ENCODE peak calls at places on chromosomes 13 and 19, in eight cellular contexts. X, M, L, K, N, S, I and U are unnamed samples.

GRCh38 chr13:38687246-38688229 is 661 bp downstream of the FREM2 start:
- DNase-seq in X (no peak), M (no peak), L (no peak), K (peak; percentile 53), N (no peak), S (no peak), I (peak; percentile 69), U (no peak)

GRCh38 chr13:44574466-44574855 is 1.7 kb downstream of the TSC22D1 start:
- DNase-seq in X (no peak), M (no peak), L (no peak), K (no peak), N (no peak), S (no peak), I (no peak), U (peak; percentile 19)

GRCh38 chr19:32406161-32407003 is 812 bp downstream of the DPY19L3 start:
- DNase-seq in X (no peak), M (no peak), L (no peak), K (no peak), N (no peak), S (no peak), I (no peak), U (peak; percentile 9)

GRCh38 chr19:49907745-49908446 is 11.2 kb upstream of the IL4I1 start:
- DNase-seq in X (no peak), M (no peak), L (no peak), K (no peak), N (no peak), S (no peak), I (no peak), U (no peak)

GRCh38 chr19:36916991-36917390 is 859 bp downstream of the ZNF568 start:
- DNase-seq in X (no peak), M (peak; percentile 23), L (no peak), K (no peak), N (no peak), S (no peak), I (no peak), U (peak; percentile 38)

GRCh38 chr13:28411859-28412353 is 83.0 kb downstream of the FLT1 start:
- DNase-seq in X (no peak), M (no peak), L (no peak), K (peak; percentile 7), N (no peak), S (no peak), I (no peak), U (no peak)

GRCh38 chr19:45564131-45564780 is 20.3 kb downstream of the OPA3 start:
- DNase-seq in X (no peak), M (no peak), L (no peak), K (no peak), N (no peak), S (no peak), I (no peak), U (no peak)

GRCh38 chr19:38422405-38422804 is 3.6 kb downstream of the RASGRP4 start:
- DNase-seq in X (no peak), M (no peak), L (no peak), K (no peak), N (no peak), S (no peak), I (no peak), U (no peak)

GRCh38 chr19:5308471-5309437 is 31.9 kb downstream of the PTPRS start:
- DNase-seq in X (no peak), M (peak; percentile 84), L (no peak), K (peak; percentile 38), N (peak; percentile 92), S (peak; percentile 29), I (no peak), U (peak; percentile 86)

GRCh38 chr13:30382836-30383525 is 39.3 kb upstream of the UBE2L5 start:
- DNase-seq in X (no peak), M (no peak), L (no peak), K (no peak), N (peak; percentile 23), S (no peak), I (no peak), U (no peak)

GRCh38 chr13:36919833-36920611 is at the start of gene SMAD9:
- DNase-seq in X (no peak), M (no peak), L (no peak), K (peak; percentile 92), N (peak; percentile 87), S (no peak), I (peak; percentile 76), U (peak; percentile 67)

GRCh38 chr13:94345374-94346195 is 133.9 kb downstream of the DCT start:
- DNase-seq in X (no peak), M (no peak), L (peak; percentile 4), K (peak; percentile 26), N (no peak), S (no peak), I (no peak), U (peak; percentile 22)

GRCh38 chr13:62512194-62513141 is 1096.8 kb upstream of the PCDH20 start:
- DNase-seq in X (no peak), M (peak; percentile 19), L (no peak), K (peak; percentile 53), N (no peak), S (no peak), I (peak; percentile 49), U (peak; percentile 50)

GRCh38 chr13:39536906-39537305 is 66.1 kb downstream of the LHFPL6 start:
- DNase-seq in X (no peak), M (no peak), L (no peak), K (peak; percentile 11), N (no peak), S (no peak), I (no peak), U (no peak)

GRCh38 chr13:20749377-20749776 is 24.4 kb downstream of the EEF1AKMT1 start:
- DNase-seq in X (no peak), M (no peak), L (no peak), K (no peak), N (no peak), S (no peak), I (no peak), U (no peak)